ENCODE peak calls at places on chromosomes 4 and X, in six cellular contexts. Q, F, D, P, N and E are unnamed samples.

GRCh38 chr4:26273308-26273980 is 47.4 kb upstream of the RBPJ start:
- DNase-seq in Q (peak; percentile 7), F (no peak), D (no peak), P (no peak), N (no peak), E (no peak)

GRCh38 chr4:1323635-1324442 is 23.2 kb upstream of the UVSSA start:
- DNase-seq in Q (peak; percentile 41), F (no peak), D (peak; percentile 94), P (no peak), N (peak; percentile 14), E (no peak)

GRCh38 chr4:2296621-2297601 is 35.0 kb upstream of the MXD4 start:
- DNase-seq in Q (no peak), F (no peak), D (no peak), P (no peak), N (no peak), E (no peak)

GRCh38 chr4:76306882-76307669 is 543 bp downstream of the STBD1 start:
- DNase-seq in Q (peak; percentile 67), F (no peak), D (peak; percentile 6), P (no peak), N (peak; percentile 57), E (peak; percentile 19)

GRCh38 chrX:57156397-57157049 is 19.3 kb upstream of the SPIN2A start:
- DNase-seq in Q (peak; percentile 77), F (no peak), D (no peak), P (no peak), N (peak; percentile 39), E (peak; percentile 50)

GRCh38 chrX:24260827-24261550 is 52.9 kb downstream of the SUPT20HL2 start:
- DNase-seq in Q (peak; percentile 12), F (no peak), D (no peak), P (no peak), N (no peak), E (no peak)

GRCh38 chrX:6225307-6226052 is 3.2 kb downstream of the NLGN4X start:
- DNase-seq in Q (peak; percentile 28), F (no peak), D (no peak), P (peak; percentile 45), N (no peak), E (no peak)

GRCh38 chr4:36392049-36392448 is 110.6 kb downstream of the DTHD1 start:
- DNase-seq in Q (no peak), F (no peak), D (no peak), P (no peak), N (no peak), E (no peak)

GRCh38 chrX:23931149-23931604 is 23.4 kb downstream of the CXorf58 start:
- DNase-seq in Q (no peak), F (no peak), D (no peak), P (no peak), N (no peak), E (no peak)

GRCh38 chr4:106041294-106042002 is 146.2 kb downstream of the NPNT start:
- DNase-seq in Q (no peak), F (no peak), D (no peak), P (no peak), N (no peak), E (no peak)

GRCh38 chr4:71009796-71010588 is 16.5 kb downstream of the DCK start:
- DNase-seq in Q (peak; percentile 57), F (no peak), D (no peak), P (no peak), N (peak; percentile 23), E (peak; percentile 50)

GRCh38 chrX:133813991-133814390 is 171.4 kb downstream of the GPC3 start:
- DNase-seq in Q (no peak), F (no peak), D (no peak), P (no peak), N (no peak), E (no peak)

GRCh38 chrX:16212436-16212835 is 45.2 kb downstream of the MAGEB17 start:
- DNase-seq in Q (peak; percentile 56), F (no peak), D (no peak), P (no peak), N (no peak), E (peak; percentile 0)

GRCh38 chr4:71445819-71446218 is 107.0 kb downstream of the SLC4A4 start:
- DNase-seq in Q (no peak), F (no peak), D (no peak), P (no peak), N (no peak), E (no peak)

GRCh38 chr4:74682567-74683359 is 111.6 kb downstream of the BTC start:
- DNase-seq in Q (peak; percentile 79), F (no peak), D (peak; percentile 92), P (no peak), N (peak; percentile 93), E (peak; percentile 47)

GRCh38 chrX:44705817-44706551 is 137.8 kb upstream of the DUSP21 start:
- DNase-seq in Q (peak; percentile 92), F (no peak), D (no peak), P (no peak), N (peak; percentile 7), E (peak; percentile 83)

GRCh38 chrX:35406386-35406785 is 391.8 kb upstream of the MAGEB16 start:
- DNase-seq in Q (no peak), F (no peak), D (no peak), P (no peak), N (no peak), E (no peak)

GRCh38 chr4:8515316-8516060 is 64.7 kb upstream of the GPR78 start:
- DNase-seq in Q (no peak), F (no peak), D (no peak), P (no peak), N (no peak), E (no peak)

GRCh38 chrX:66110112-66110511 is 53.9 kb upstream of the HEPH start:
- DNase-seq in Q (no peak), F (no peak), D (no peak), P (no peak), N (peak; percentile 27), E (no peak)

GRCh38 chrX:118552501-118552900 is 56.9 kb downstream of the DOCK11 start:
- DNase-seq in Q (no peak), F (no peak), D (no peak), P (no peak), N (no peak), E (no peak)

GRCh38 chrX:71536285-71536684 is 3.4 kb downstream of the OGT start:
- DNase-seq in Q (no peak), F (no peak), D (no peak), P (no peak), N (no peak), E (no peak)

GRCh38 chr4:127533028-127533700 is 99.6 kb upstream of the INTU start:
- DNase-seq in Q (no peak), F (no peak), D (no peak), P (no peak), N (no peak), E (no peak)